ENCODE peak calls at places on chromosomes 7 and 10, in five cellular contexts. R, G, H, E and D are unnamed samples.

GRCh38 chr7:71976670-71977069 is 435.5 kb downstream of the CALN1 start:
- DNase-seq in R (no peak), E (no peak), G (no peak), H (peak; percentile 8), D (no peak)

GRCh38 chr10:3852147-3852904 is 67.3 kb upstream of the KLF6 start:
- DNase-seq in E (peak; percentile 99), R (peak; percentile 100), H (no peak), G (peak; percentile 99), D (peak; percentile 100)

GRCh38 chr7:41315764-41316163 is 387.1 kb downstream of the INHBA start:
- DNase-seq in G (no peak), R (no peak), E (no peak), H (no peak), D (no peak)

GRCh38 chr7:133293390-133294110 is 40.7 kb downstream of the EXOC4 start:
- DNase-seq in R (no peak), E (no peak), H (no peak), G (no peak), D (no peak)

GRCh38 chr7:127833641-127834040 is 181.6 kb downstream of the SND1 start:
- DNase-seq in H (no peak), G (no peak), E (peak; percentile 26), R (no peak), D (no peak)

GRCh38 chr7:149772821-149773425 is 465 bp downstream of the ZNF467 start:
- DNase-seq in E (peak; percentile 27), R (no peak), H (peak; percentile 45), G (no peak), D (no peak)

GRCh38 chr10:126439947-126440346 is 51.7 kb upstream of the ADAM12 start:
- DNase-seq in E (no peak), G (peak; percentile 9), R (peak; percentile 20), H (no peak), D (no peak)

GRCh38 chr7:44796034-44796503 is 412 bp upstream of the PPIA start:
- DNase-seq in H (peak; percentile 67), R (peak; percentile 63), G (peak; percentile 39), E (peak; percentile 73), D (peak; percentile 25)

GRCh38 chr7:42843209-42843800 is 68.6 kb downstream of the C7orf25 start:
- DNase-seq in H (peak; percentile 51), R (no peak), E (peak; percentile 76), G (peak; percentile 26), D (peak; percentile 10)

GRCh38 chr7:41696323-41696916 is 6.5 kb downstream of the INHBA start:
- DNase-seq in R (peak; percentile 85), G (peak; percentile 90), E (peak; percentile 89), H (peak; percentile 34), D (no peak)

GRCh38 chr7:137890449-137890916 is 43.7 kb upstream of the DGKI start:
- DNase-seq in R (no peak), E (no peak), H (no peak), G (no peak), D (no peak)

GRCh38 chr10:120963053-120963533 is 111.9 kb downstream of the WDR11 start:
- DNase-seq in R (no peak), E (no peak), G (no peak), H (no peak), D (no peak)

GRCh38 chr10:80077869-80078447 is 507 bp upstream of the TMEM254 start:
- DNase-seq in R (no peak), E (no peak), G (no peak), H (no peak), D (peak; percentile 1)

GRCh38 chr10:100353770-100354485 is 6.9 kb downstream of the SCD start:
- DNase-seq in G (no peak), E (no peak), H (no peak), R (no peak), D (no peak)

GRCh38 chr10:23070819-23071218 is 24.6 kb upstream of the MSRB2 start:
- DNase-seq in G (no peak), E (no peak), H (no peak), R (no peak), D (no peak)

GRCh38 chr10:50362547-50363125 is 111.3 kb upstream of the ASAH2 start:
- DNase-seq in R (peak; percentile 50), E (peak; percentile 64), H (peak; percentile 22), G (no peak), D (no peak)

GRCh38 chr7:1009747-1010146 is 26.8 kb downstream of the CYP2W1 start:
- DNase-seq in R (no peak), E (no peak), H (no peak), G (no peak), D (no peak)

GRCh38 chr7:1008733-1009363 is 25.9 kb downstream of the CYP2W1 start:
- DNase-seq in H (no peak), E (no peak), G (no peak), R (no peak), D (no peak)

GRCh38 chr7:1012004-1012348 is 29.0 kb downstream of the CYP2W1 start:
- DNase-seq in G (no peak), E (no peak), R (no peak), H (no peak), D (no peak)

GRCh38 chr7:1011297-1012003 is 28.5 kb downstream of the CYP2W1 start:
- DNase-seq in R (no peak), G (no peak), H (no peak), E (no peak), D (no peak)

GRCh38 chr7:1010226-1010625 is 27.2 kb downstream of the CYP2W1 start:
- DNase-seq in G (no peak), E (no peak), H (no peak), R (no peak), D (no peak)
- H2AFZ ChIP-seq in G (no peak overlapping the region), E (no peak overlapping the region), H (no peak overlapping the region), R (no peak overlapping the region), D (no peak overlapping the region)

GRCh38 chr7:99615989-99616358 is 772 bp upstream of the ZSCAN25 start:
- DNase-seq in R (no peak), H (no peak), E (no peak), G (no peak), D (no peak)
- H2AFZ ChIP-seq in R (peak overlapping the region; percentile 98), H (peak overlapping the region; percentile 99), E (peak overlapping the region; percentile 98), G (peak overlapping the region; percentile 100), D (peak overlapping the region; percentile 100)

DNA sequence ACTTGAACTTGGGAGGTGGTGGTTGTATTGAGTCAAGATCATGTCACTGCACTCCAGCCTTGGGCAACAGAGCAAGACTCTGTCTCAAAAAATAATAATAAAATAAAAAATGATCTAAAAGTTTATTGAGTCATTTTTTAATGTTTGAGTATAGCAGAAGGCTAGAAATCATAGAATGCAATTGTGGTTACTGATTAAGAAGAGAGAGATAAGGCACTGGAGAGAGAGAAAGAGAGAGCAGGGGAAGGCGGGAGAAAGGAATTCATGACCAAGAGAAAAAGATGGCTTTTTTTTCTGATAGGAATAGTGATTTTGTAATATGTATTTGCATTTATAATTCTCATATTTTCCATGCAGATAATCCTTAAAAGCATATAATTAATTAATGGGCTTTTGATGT is 76.0 kb downstream of the CHN2 start:
- DNase-seq in H (no peak), R (no peak), G (peak; percentile 79), E (no peak), D (peak; percentile 76)
- H2AFZ ChIP-seq in H (no peak overlapping the region), R (no peak overlapping the region), G (no peak overlapping the region), E (no peak overlapping the region), D (no peak overlapping the region)

GRCh38 chr7:151571471-151571870 is 51.8 kb upstream of the RHEB start:
- DNase-seq in E (no peak), H (no peak), G (no peak), R (no peak), D (no peak)
- H2AFZ ChIP-seq in E (no peak overlapping the region), H (no peak overlapping the region), G (no peak overlapping the region), R (no peak overlapping the region), D (no peak overlapping the region)

DNA sequence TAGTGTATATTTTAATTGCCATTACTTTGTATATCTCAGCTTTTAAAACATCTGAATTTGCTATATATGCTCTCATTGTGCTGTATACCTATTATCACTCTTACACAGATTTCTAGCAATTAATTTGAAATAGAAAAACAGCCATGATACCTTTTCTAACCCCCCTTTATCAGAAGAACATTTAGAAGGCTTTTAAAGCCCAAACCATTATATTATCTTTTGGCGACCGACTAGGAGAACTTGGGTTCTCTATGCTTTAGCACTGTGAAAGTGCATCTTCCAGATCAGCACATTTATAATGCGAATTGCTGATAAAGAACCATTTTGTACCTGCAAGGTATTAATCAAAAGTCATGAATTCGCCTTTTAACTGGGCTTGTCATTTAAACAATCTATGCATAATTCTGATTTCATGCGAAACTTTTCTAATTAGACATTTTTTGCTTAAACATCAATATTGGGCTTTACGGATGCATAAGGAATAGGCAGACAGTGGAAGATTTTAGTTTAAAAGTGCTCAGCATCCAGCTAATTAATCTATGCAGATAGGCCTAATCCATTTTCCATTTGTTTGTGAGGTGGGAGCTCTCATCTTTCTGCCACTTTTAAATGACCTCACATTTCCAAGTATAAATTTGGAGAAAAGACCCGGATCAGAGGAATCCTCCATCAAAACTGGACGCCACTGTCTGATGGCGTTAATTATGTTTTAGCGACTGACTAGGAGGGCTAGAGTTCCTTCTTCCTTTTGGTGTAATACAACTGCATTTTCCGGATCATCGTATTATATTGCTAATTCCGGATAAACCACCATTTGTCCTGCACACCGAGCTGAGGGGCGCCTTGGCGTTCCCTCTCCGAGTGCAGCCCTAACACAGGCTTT is 1.1 kb upstream of the MLLT10 start:
- DNase-seq in G (peak; percentile 33), E (no peak), R (no peak), H (no peak), D (no peak)
- H2AFZ ChIP-seq in G (peak overlapping the region; percentile 83), E (peak overlapping the region; percentile 90), R (peak overlapping the region; percentile 94), H (peak overlapping the region; percentile 99), D (peak overlapping the region; percentile 43)

GRCh38 chr10:43842496-43842895 is 193.8 kb upstream of the ZNF32 start:
- DNase-seq in R (no peak), G (no peak), H (no peak), E (no peak), D (no peak)

GRCh38 chr10:43845121-43845520 is 196.4 kb upstream of the ZNF32 start:
- DNase-seq in E (no peak), R (no peak), H (no peak), G (no peak), D (no peak)

GRCh38 chr10:43844236-43844635 is 195.6 kb upstream of the ZNF32 start:
- DNase-seq in H (no peak), E (peak; percentile 40), G (no peak), R (no peak), D (no peak)

GRCh38 chr10:43842072-43842471 is 193.4 kb upstream of the ZNF32 start:
- DNase-seq in R (no peak), H (no peak), G (no peak), E (no peak), D (no peak)

GRCh38 chr10:43843331-43844101 is 194.8 kb upstream of the ZNF32 start:
- DNase-seq in H (no peak), R (no peak), E (peak; percentile 89), G (peak; percentile 80), D (peak; percentile 69)
- H2AFZ ChIP-seq in H (no peak overlapping the region), R (no peak overlapping the region), E (peak overlapping the region; percentile 38), G (no peak overlapping the region), D (peak overlapping the region; percentile 20)

DNA sequence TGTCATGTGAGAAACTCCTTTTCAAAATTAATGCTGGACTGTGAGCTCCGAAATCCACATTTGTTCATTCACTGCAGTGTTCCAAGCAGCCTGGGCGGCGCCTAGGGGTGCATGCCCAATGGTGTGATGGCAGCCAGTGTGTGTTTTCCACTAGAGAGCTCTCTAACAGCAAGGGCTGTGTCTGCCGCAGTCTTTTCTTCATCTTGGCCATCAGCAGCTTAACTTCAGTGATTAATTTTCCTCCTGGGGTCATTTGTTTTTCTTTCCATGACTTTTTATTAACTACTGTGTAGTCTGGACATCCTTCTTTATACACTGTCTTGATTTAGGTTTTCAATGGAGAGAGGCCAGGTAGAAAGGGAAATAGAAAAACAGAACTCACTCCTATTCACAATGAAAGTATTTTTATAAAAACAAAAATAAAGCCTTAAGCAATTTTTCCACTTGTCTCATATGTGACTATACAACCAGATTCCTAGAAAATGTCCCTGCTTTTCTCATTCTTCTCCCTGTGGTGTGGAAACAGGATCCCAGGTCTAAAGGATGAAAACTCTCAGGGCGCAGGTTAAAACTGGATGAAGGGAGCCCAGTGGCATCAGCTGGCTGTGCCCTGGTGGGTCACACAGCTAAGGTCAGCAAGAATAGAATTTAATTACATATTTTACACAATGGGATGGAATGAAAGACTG is 176.8 kb downstream of the PKD1L1 start:
- DNase-seq in G (peak; percentile 89), H (no peak), E (peak; percentile 78), R (no peak), D (peak; percentile 86)
- H2AFZ ChIP-seq in G (no peak overlapping the region), H (no peak overlapping the region), E (peak overlapping the region; percentile 69), R (no peak overlapping the region), D (no peak overlapping the region)